ENCODE peak calls at places on chromosomes 1 and 21, in five cellular contexts. C is thoracic aorta, X is transverse colon, L is endothelial cell, P is GM13977. H is an unnamed sample.

GRCh38 chr1:242184955-242185354 is 186.1 kb upstream of the MAP1LC3C start:
- DNase-seq in C (no peak), X (no peak), L (no peak), P (no peak), H (no peak)

GRCh38 chr1:40740039-40740991 is 43.3 kb upstream of the KCNQ4 start:
- DNase-seq in C (no peak), X (no peak), L (no peak), P (no peak), H (no peak)

GRCh38 chr1:223479718-223480425 is 86.7 kb downstream of the CCDC185 start:
- DNase-seq in C (no peak), X (no peak), L (no peak), P (no peak), H (no peak)

GRCh38 chr21:25963186-25963585 is 207.4 kb downstream of the APP start:
- DNase-seq in C (no peak), X (peak; percentile 14), L (no peak), P (no peak), H (no peak)

GRCh38 chr1:10733967-10734366 is 62.5 kb downstream of the CASZ1 start:
- DNase-seq in C (no peak), X (no peak), L (no peak), P (peak; percentile 87), H (no peak)

GRCh38 chr1:205632374-205633169 is 761 bp upstream of the ELK4 start:
- DNase-seq in C (no peak), X (no peak), L (no peak), P (no peak), H (no peak)

GRCh38 chr1:150974580-150975478 is at the start of gene CERS2:
- DNase-seq in C (no peak), X (peak; percentile 88), L (peak; percentile 86), P (peak; percentile 90), H (peak; percentile 71)

GRCh38 chr1:109772658-109773202 is 9.0 kb upstream of the EPS8L3 start:
- DNase-seq in C (no peak), X (peak; percentile 8), L (no peak), P (no peak), H (no peak)

GRCh38 chr1:113672491-113672890 is 86.8 kb downstream of the PHTF1 start:
- DNase-seq in C (no peak), X (no peak), L (no peak), P (no peak), H (no peak)

GRCh38 chr1:74455390-74455789 is 57.0 kb downstream of the LRRC53 start:
- DNase-seq in C (no peak), X (no peak), L (no peak), P (no peak), H (no peak)

GRCh38 chr1:227607336-227607898 is 44.1 kb downstream of the ZNF678 start:
- DNase-seq in C (no peak), X (no peak), L (no peak), P (no peak), H (no peak)

GRCh38 chr1:230831706-230832105 is 36.6 kb downstream of the C1orf198 start:
- DNase-seq in C (no peak), X (no peak), L (no peak), P (no peak), H (no peak)

GRCh38 chr1:111903148-111903857 is 86.2 kb downstream of the KCND3 start:
- DNase-seq in C (no peak), X (no peak), L (no peak), P (no peak), H (no peak)

GRCh38 chr1:84143796-84144565 is at the start of gene PRKACB:
- DNase-seq in C (no peak), X (no peak), L (no peak), P (no peak), H (no peak)

GRCh38 chr1:28898267-28898955 is 16.0 kb upstream of the EPB41 start:
- DNase-seq in C (no peak), X (no peak), L (no peak), P (no peak), H (no peak)

GRCh38 chr1:73033637-73034036 is 751.3 kb upstream of the NEGR1 start:
- DNase-seq in C (no peak), X (no peak), L (no peak), P (no peak), H (no peak)

GRCh38 chr1:177589166-177589565 is 380.7 kb downstream of the SEC16B start:
- DNase-seq in C (no peak), X (no peak), L (no peak), P (no peak), H (no peak)

GRCh38 chr1:154714638-154715037 is 106.7 kb upstream of the ADAR start:
- DNase-seq in C (no peak), X (peak; percentile 21), L (no peak), P (no peak), H (no peak)

GRCh38 chr1:46718727-46719622 is at the start of gene EFCAB14:
- DNase-seq in C (peak; percentile 65), X (peak; percentile 99), L (peak; percentile 97), P (peak; percentile 98), H (peak; percentile 100)

GRCh38 chr1:81682490-81682889 is 118.2 kb upstream of the ADGRL2 start:
- DNase-seq in C (no peak), X (no peak), L (no peak), P (no peak), H (no peak)

GRCh38 chr1:176440176-176440575 is 22.8 kb upstream of the PAPPA2 start:
- DNase-seq in C (no peak), X (no peak), L (no peak), P (no peak), H (no peak)

GRCh38 chr21:15421947-15422346 is 307.8 kb upstream of the USP25 start:
- DNase-seq in C (no peak), X (no peak), L (no peak), P (no peak), H (no peak)

GRCh38 chr21:43311303-43311817 is 115.6 kb downstream of the SIK1 start:
- DNase-seq in C (no peak), X (peak; percentile 80), L (no peak), P (no peak), H (no peak)

DNA sequence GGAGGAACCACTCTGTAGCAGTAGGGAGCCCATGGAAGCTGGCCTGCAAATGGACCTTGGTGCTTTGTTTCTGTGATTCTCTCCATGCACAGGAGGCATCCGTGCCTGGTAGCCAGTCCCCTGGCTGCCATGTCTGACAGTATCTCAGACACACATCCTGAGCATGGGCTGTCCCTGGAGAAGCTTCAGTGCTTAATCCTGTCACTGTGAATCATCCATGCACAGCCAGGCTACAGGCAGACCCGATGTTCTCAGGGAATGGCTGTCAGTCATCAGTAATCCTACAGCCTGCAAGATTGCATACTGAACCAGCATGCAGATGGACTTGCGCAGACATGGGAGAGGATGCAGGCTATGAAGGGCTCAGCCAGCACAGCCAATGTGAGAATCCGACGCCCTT is 606.3 kb upstream of the PLXNA2 start:
- DNase-seq in C (no peak), X (no peak), L (no peak), P (no peak), H (no peak)
- TF ChIP-seq CTCF in C (no peak), X (no peak), L (no peak), P (no peak), H (no peak)

GRCh38 chr1:21278208-21278861 is 11.9 kb downstream of the ECE1 start:
- DNase-seq in C (no peak), X (no peak), L (no peak), P (no peak), H (no peak)

GRCh38 chr1:21278898-21279819 is 11.1 kb downstream of the ECE1 start:
- DNase-seq in C (no peak), X (no peak), L (peak; percentile 25), P (no peak), H (peak; percentile 55)

GRCh38 chr1:21280011-21280471 is 10.2 kb downstream of the ECE1 start:
- DNase-seq in C (no peak), X (peak; percentile 52), L (peak; percentile 62), P (no peak), H (no peak)

GRCh38 chr1:21280482-21280881 is 9.8 kb downstream of the ECE1 start:
- DNase-seq in C (no peak), X (no peak), L (no peak), P (no peak), H (no peak)

DNA sequence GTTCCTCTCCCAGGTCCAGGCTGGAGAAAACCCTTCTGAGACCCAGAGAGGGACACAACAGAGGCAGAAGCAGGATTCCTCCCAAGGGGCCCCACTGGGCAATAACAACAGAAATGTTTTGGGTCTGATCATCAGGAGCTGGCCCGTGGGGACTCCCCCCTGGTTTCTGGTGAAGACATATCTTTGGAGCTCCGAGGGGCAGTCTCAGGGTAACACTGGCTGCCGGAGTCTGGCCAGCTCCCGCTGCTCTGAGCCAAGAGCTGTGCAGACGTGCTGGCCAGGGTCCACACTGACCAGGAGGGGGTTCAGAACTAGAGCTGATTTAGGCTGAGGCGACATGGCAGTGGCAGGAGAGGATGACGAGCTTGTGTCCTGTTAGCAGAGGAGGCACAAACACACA is 13.1 kb downstream of the ECE1 start:
- DNase-seq in C (no peak), X (no peak), L (no peak), P (no peak), H (no peak)
- TF ChIP-seq CTCF in C (no peak), X (no peak), L (no peak), P (no peak), H (no peak)

DNA sequence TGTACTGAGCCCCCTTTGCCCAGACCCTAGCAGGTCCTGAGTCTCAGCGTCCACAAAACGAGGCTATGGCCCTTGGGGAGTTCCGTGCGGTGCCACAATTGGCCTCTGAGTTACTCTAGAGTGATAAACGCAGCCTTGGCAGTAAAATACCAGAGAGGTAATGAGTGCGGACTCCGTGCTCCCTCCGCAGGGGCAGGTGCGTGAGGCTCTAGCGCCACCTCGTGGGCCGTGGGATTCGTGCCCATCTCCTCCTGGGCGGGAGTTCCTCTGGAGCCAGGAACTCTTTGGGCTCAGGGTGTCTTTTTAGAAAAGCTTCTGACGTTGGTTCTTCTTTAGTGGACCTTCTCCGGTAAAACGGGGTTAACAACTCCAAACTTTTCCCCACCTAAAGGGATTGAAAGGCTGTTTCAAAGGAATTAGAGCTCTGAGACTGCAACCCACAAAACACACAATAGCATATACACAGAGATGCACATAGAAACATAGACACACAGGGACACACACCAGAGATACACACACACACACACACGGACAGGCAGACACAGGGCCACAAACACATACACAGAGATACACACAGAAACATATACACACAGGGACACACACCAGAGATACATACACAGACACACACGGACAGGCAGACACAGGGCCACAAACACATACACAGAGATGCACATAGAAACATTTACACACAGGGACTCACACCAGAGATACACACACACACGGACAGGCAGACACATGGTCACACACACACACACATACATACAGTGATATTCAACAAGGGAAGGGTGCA is 99.4 kb downstream of the KCNJ15 start:
- DNase-seq in C (no peak), X (peak; percentile 82), L (peak; percentile 91), P (peak; percentile 84), H (peak; percentile 67)
- TF ChIP-seq CTCF in C (peak; percentile 95), X (peak; percentile 84), L (peak; percentile 92), P (peak; percentile 98), H (peak; percentile 90)

DNA sequence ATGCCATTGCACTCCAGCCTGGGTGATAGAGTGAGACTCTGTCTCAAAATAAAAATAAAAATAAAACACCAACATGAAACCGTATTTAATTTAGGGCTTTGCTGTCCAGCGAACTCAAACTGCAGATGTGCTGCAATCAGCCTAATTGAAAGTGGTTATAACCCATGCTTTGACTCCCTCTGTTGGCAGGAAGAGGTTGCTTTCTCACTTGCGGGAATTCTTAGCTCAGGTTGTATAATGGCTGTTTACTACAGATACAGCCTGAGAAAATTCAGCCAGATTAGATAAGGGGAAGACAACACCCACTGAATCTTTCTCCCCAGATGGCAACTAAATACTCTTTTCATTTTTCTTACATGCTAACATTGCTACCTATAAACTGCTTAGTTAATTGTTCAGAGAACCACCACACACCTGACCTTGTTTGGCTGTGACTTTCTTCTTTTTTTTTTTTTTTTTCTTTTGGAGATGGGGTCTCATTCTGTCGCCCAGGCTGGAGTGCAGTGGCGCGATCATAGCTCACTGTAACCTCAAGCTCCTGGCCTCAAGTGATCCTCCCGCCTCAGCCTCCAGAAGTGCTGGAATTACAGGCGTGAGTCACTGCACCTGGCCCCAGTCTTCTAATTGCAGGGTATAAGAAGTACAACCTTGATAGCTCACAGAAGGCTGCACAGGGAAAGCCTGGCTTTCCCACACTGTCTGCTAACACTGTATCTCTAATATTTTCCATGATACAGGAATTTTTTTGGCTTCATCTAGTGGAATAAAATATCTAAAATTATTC is 34.6 kb downstream of the DNTTIP2 start:
- DNase-seq in C (no peak), X (peak; percentile 40), L (peak; percentile 28), P (peak; percentile 65), H (no peak)
- TF ChIP-seq CTCF in C (peak; percentile 41), X (peak; percentile 76), L (peak; percentile 32), P (peak; percentile 69), H (peak; percentile 56)

H was measured in natural killer cell.